ENCODE peak calls at places on chromosome 17, in seven cellular contexts. G is AG10803; X is HFFc6; P is Calu3; D is LoVo; F is NCI-H345; H is stimulated activated CD4-positive, alpha-beta T cell treated with anti-CD3 and anti-CD28 coated beads, Interleukin-15, amount 100 ng/mL, for 1 hour. I is an unnamed sample.
A peak's percentile ranks its signal among the peaks of the same experiment; 100 is the strongest.

GRCh38 chr17:47225911-47226688 is 17.0 kb downstream of the MYL4 start:
- DNase-seq in X (no peak), P (no peak), G (peak; percentile 5), D (no peak), H (no peak), F (no peak), I (no peak)

GRCh38 chr17:50719144-50719923 is at the start of gene LUC7L3:
- DNase-seq in X (peak; percentile 89), D (peak; percentile 95), P (peak; percentile 99), G (peak; percentile 92), H (peak; percentile 86), F (peak; percentile 96), I (peak; percentile 94)

GRCh38 chr17:72427761-72428109 is 306.9 kb downstream of the SOX9 start:
- DNase-seq in H (no peak), X (no peak), F (no peak), D (no peak), P (no peak), G (no peak), I (peak; percentile 43)

GRCh38 chr17:49581645-49581992 is 5.9 kb downstream of the NXPH3 start:
- DNase-seq in X (no peak), H (no peak), P (no peak), F (no peak), G (no peak), D (no peak), I (no peak)

GRCh38 chr17:74998783-74999182 is 11.4 kb downstream of the CDR2L start:
- DNase-seq in G (no peak), H (no peak), P (no peak), F (no peak), D (no peak), X (no peak), I (no peak)

GRCh38 chr17:10050597-10051101 is 145.6 kb upstream of the RCVRN start:
- DNase-seq in G (peak; percentile 58), F (no peak), X (no peak), P (no peak), D (no peak), H (no peak), I (no peak)

GRCh38 chr17:41617698-41618097 is 5.1 kb upstream of the KRT16 start:
- DNase-seq in P (no peak), D (no peak), X (no peak), G (no peak), H (no peak), F (no peak), I (no peak)

GRCh38 chr17:58136669-58137279 is 11.4 kb upstream of the OR4D1 start:
- DNase-seq in G (no peak), F (no peak), P (peak; percentile 37), H (no peak), D (peak; percentile 38), X (no peak), I (peak; percentile 22)

GRCh38 chr17:67602974-67603373 is 114.8 kb upstream of the NOL11 start:
- DNase-seq in D (no peak), H (no peak), G (peak; percentile 49), F (peak; percentile 28), P (peak; percentile 57), X (peak; percentile 34), I (peak; percentile 64)

GRCh38 chr17:64081802-64082799 is 47.8 kb downstream of the ERN1 start:
- DNase-seq in P (peak; percentile 33), D (peak; percentile 90), F (peak; percentile 89), H (no peak), G (peak; percentile 91), X (peak; percentile 65), I (peak; percentile 78)